ENCODE peak calls at places on chromosomes 11 and 22, in ten cellular contexts. F, Z, U, B, G, H, L, W, I and A are unnamed samples.
A peak's percentile ranks its signal among the peaks of the same experiment; 100 is the strongest.

GRCh38 chr11:65615950-65616574 is 486 bp downstream of the PCNX3 start:
- DNase-seq in H (peak; percentile 47), B (peak; percentile 15), I (no peak), L (no peak), G (peak; percentile 9), F (peak; percentile 21), W (no peak), U (no peak), Z (no peak), A (peak; percentile 65)

GRCh38 chr11:95500466-95500865 is 269.5 kb upstream of the SESN3 start:
- DNase-seq in H (no peak), Z (no peak), W (no peak), F (no peak), U (no peak), L (no peak), I (no peak), G (no peak), B (no peak), A (no peak)

GRCh38 chr11:79809487-79809886 is 368.7 kb upstream of the TENM4 start:
- DNase-seq in W (no peak), Z (no peak), G (no peak), F (no peak), B (no peak), I (no peak), U (no peak), L (no peak), H (no peak), A (no peak)

GRCh38 chr22:36328635-36329216 is 59.0 kb downstream of the MYH9 start:
- DNase-seq in Z (peak; percentile 61), U (no peak), G (peak; percentile 89), B (peak; percentile 94), L (peak; percentile 73), F (peak; percentile 92), W (peak; percentile 91), I (peak; percentile 79), H (no peak), A (peak; percentile 19)

GRCh38 chr11:15843309-15843857 is 513.0 kb downstream of the SOX6 start:
- DNase-seq in B (peak; percentile 72), U (no peak), W (no peak), F (no peak), L (no peak), I (no peak), G (peak; percentile 38), H (no peak), Z (no peak), A (no peak)

GRCh38 chr11:59456661-59457060 is at the start of gene OR4D6:
- DNase-seq in G (no peak), W (no peak), F (no peak), Z (no peak), B (no peak), L (no peak), I (no peak), U (no peak), H (no peak), A (no peak)

GRCh38 chr11:77324508-77324907 is 23.0 kb upstream of the GDPD4 start:
- DNase-seq in W (no peak), I (no peak), Z (no peak), B (no peak), U (no peak), L (no peak), H (no peak), F (peak; percentile 54), G (no peak), A (no peak)

GRCh38 chr22:16968218-16968595 is 39.8 kb downstream of the GAB4 start:
- DNase-seq in W (peak; percentile 49), F (no peak), U (no peak), Z (no peak), I (no peak), H (no peak), L (no peak), G (no peak), B (no peak), A (no peak)

GRCh38 chr11:4539603-4540219 is 5.3 kb upstream of the OR52M1 start:
- DNase-seq in U (no peak), I (no peak), L (peak; percentile 49), W (peak; percentile 68), G (peak; percentile 14), B (peak; percentile 8), F (peak; percentile 53), Z (peak; percentile 59), H (peak; percentile 18), A (peak; percentile 26)
- TF ChIP-seq CTCF in U (peak; percentile 79), I (peak; percentile 68), L (peak; percentile 75), W (peak; percentile 79), G (peak; percentile 87), B (peak; percentile 68), F (peak; percentile 78), Z (peak; percentile 54), H (peak; percentile 66), A (peak; percentile 81)

DNA sequence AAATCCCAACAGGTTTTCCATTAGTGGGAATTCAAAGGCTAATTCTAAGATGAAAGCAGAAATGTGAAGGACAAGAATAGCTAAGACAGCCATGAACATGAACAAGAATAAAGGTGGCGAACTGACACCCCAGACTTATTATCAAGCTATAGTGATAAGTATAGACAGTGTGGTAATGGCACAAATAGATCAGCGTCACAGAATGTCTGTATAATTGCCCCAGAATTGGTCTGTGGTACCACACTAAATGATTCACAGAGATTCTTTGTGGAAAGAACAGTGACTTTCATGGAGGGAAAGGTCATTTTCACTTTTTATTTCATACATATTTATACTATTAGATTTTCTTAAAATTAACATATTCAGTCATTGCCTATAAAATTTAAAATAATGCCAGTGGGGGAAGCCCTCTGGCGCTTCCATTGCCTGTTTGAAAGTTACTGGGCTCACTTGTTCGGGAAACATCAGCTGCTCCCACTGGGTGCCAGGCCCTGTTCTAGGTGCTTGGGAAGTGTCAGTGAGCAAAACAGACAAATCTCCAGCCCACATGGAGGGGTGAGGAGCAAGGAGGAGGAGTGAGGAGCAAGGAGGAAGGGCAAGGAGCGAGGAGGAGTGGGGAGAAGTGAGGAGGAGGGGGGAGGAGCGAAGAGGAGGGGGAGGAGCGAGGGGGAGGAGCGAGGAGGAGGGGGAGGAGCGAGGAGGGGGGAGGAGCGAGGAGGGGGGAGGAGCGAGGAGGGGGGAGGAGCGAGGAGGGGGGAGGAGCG is 11.3 kb upstream of the NLRP6 start:
- DNase-seq in Z (no peak), H (no peak), U (no peak), G (no peak), L (no peak), F (no peak), W (no peak), I (no peak), B (no peak), A (peak; percentile 53)
- H3K4me3 ChIP-seq in Z (no peak overlapping the region), H (no peak overlapping the region), U (no peak overlapping the region), G (no peak overlapping the region), L (no peak overlapping the region), F (no peak overlapping the region), W (no peak overlapping the region), I (no peak overlapping the region), B (no peak overlapping the region), A (no peak overlapping the region)

GRCh38 chr22:50270302-50271010 is at the start of gene MAPK11:
- DNase-seq in F (peak; percentile 64), G (peak; percentile 64), I (no peak), B (peak; percentile 72), U (peak; percentile 86), W (peak; percentile 73), H (peak; percentile 47), Z (peak; percentile 84), L (peak; percentile 65), A (peak; percentile 76)

GRCh38 chr22:50269573-50270301 is 443 bp downstream of the MAPK11 start:
- DNase-seq in H (no peak), W (no peak), B (peak; percentile 67), L (peak; percentile 35), U (no peak), F (peak; percentile 52), G (no peak), Z (no peak), I (no peak), A (peak; percentile 59)

GRCh38 chr22:50271011-50271394 is 823 bp upstream of the MAPK11 start:
- DNase-seq in L (no peak), F (no peak), W (no peak), Z (no peak), U (no peak), H (no peak), B (no peak), I (no peak), G (no peak), A (no peak)

GRCh38 chr22:50272103-50272782 is 2.1 kb upstream of the MAPK11 start:
- DNase-seq in U (no peak), I (no peak), Z (no peak), F (no peak), B (peak; percentile 19), G (no peak), W (no peak), H (no peak), L (no peak), A (no peak)

GRCh38 chr22:50271519-50271970 is 1.4 kb upstream of the MAPK11 start:
- DNase-seq in B (peak; percentile 63), W (no peak), G (peak; percentile 56), H (peak; percentile 34), L (peak; percentile 36), I (no peak), F (peak; percentile 64), U (peak; percentile 87), Z (peak; percentile 64), A (peak; percentile 73)
- TF ChIP-seq CTCF in B (peak; percentile 10), W (no peak), G (no peak), H (peak; percentile 54), L (peak; percentile 7), I (no peak), F (no peak), U (no peak), Z (no peak), A (peak; percentile 38)

GRCh38 chr11:33692013-33692504 is 8.6 kb downstream of the C11orf91 start:
- DNase-seq in B (peak; percentile 97), Z (no peak), L (peak; percentile 98), W (peak; percentile 94), F (peak; percentile 99), H (peak; percentile 76), I (peak; percentile 94), U (no peak), G (peak; percentile 96), A (no peak)

GRCh38 chr11:33689506-33689905 is 11.1 kb downstream of the C11orf91 start:
- DNase-seq in W (no peak), H (no peak), F (no peak), L (no peak), G (no peak), B (no peak), I (no peak), Z (no peak), U (no peak), A (no peak)

GRCh38 chr11:33690290-33691050 is 10.2 kb downstream of the C11orf91 start:
- DNase-seq in Z (no peak), W (peak; percentile 95), L (peak; percentile 99), U (no peak), B (peak; percentile 100), F (peak; percentile 94), G (peak; percentile 99), H (peak; percentile 46), I (peak; percentile 78), A (no peak)

GRCh38 chr11:33689089-33689488 is 11.5 kb downstream of the C11orf91 start:
- DNase-seq in W (no peak), I (no peak), L (peak; percentile 49), B (peak; percentile 45), F (no peak), H (no peak), Z (no peak), G (peak; percentile 91), U (no peak), A (no peak)

DNA sequence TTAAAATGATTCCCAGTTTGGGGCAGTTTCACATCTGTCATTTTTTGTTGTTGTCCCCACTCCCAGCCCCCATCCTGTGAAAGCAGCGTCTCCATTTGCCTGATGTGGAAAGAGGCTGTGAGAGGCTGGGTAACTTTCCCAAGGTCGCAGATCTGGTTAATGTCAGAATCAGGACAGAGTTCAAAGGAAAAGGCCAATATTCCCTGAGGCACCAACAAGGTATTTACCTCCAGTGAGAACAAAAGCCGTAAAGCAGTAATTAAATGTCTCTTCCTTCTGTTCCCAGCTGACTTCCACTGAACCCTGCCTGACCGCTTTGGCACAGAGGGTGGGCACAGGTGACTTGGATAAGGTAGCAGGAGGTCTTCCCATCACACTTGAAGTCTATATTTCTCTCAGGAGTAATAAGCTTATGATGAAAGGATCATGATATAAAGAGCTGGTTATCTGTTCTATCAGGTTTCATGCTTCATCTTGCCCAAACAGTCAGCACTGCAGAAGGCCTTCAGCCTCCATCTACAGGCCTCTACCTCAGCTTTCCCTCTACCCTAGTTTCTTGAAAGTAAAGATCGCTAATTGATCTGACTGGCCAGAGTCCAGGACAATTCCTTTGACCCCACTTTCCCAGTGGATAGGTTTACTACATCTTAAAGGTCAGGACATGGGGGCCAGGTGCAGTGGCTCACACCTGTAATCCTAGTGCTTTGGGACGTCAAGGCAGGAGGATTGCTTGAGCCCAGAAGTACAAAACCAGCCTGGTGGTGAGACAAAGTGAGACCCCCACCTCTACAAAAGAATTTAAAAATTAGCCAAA is 9.4 kb downstream of the C11orf91 start:
- DNase-seq in F (no peak), U (no peak), H (peak; percentile 78), Z (no peak), B (no peak), L (no peak), W (no peak), I (no peak), G (no peak), A (no peak)
- H3K4me3 ChIP-seq in F (no peak overlapping the region), U (no peak overlapping the region), H (no peak overlapping the region), Z (no peak overlapping the region), B (no peak overlapping the region), L (no peak overlapping the region), W (no peak overlapping the region), I (no peak overlapping the region), G (no peak overlapping the region), A (no peak overlapping the region)